ENCODE peak calls at places on chromosomes 2 and 18, in four cellular contexts. One of them, this sample, is unnamed.
A peak's percentile ranks its signal among the peaks of the same experiment; 100 is the strongest.

GRCh38 chr2:72148391-72148974 is 821 bp upstream of the CYP26B1 start:
- DNase-seq in hepatic stellate cell: no peak
- DNase-seq in stimulated activated CD8-positive, alpha-beta memory T cell treated with anti-CD3 and anti-CD28 coated beads, Interleukin-4, amount 100 ng/mL, for 48 hours: peak; percentile 21
- DNase-seq in stimulated activated CD4-positive, alpha-beta T cell treated with anti-CD3 and anti-CD28 coated beads, Interleukin-4, amount 100 ng/mL, for 48 hours: no peak
- DNase-seq in this sample: no peak

GRCh38 chr2:10042301-10043161 is 819 bp upstream of the KLF11 start:
- DNase-seq in hepatic stellate cell: peak; percentile 84
- DNase-seq in stimulated activated CD8-positive, alpha-beta memory T cell treated with anti-CD3 and anti-CD28 coated beads, Interleukin-4, amount 100 ng/mL, for 48 hours: peak; percentile 42
- DNase-seq in stimulated activated CD4-positive, alpha-beta T cell treated with anti-CD3 and anti-CD28 coated beads, Interleukin-4, amount 100 ng/mL, for 48 hours: no peak
- DNase-seq in this sample: peak; percentile 47

GRCh38 chr2:38163006-38163405 is 87.1 kb upstream of the CYP1B1 start:
- DNase-seq in hepatic stellate cell: no peak
- DNase-seq in stimulated activated CD8-positive, alpha-beta memory T cell treated with anti-CD3 and anti-CD28 coated beads, Interleukin-4, amount 100 ng/mL, for 48 hours: no peak
- DNase-seq in stimulated activated CD4-positive, alpha-beta T cell treated with anti-CD3 and anti-CD28 coated beads, Interleukin-4, amount 100 ng/mL, for 48 hours: no peak
- DNase-seq in this sample: no peak

GRCh38 chr2:238999290-238999741 is 151.4 kb downstream of the TWIST2 start:
- DNase-seq in hepatic stellate cell: no peak
- DNase-seq in stimulated activated CD8-positive, alpha-beta memory T cell treated with anti-CD3 and anti-CD28 coated beads, Interleukin-4, amount 100 ng/mL, for 48 hours: no peak
- DNase-seq in stimulated activated CD4-positive, alpha-beta T cell treated with anti-CD3 and anti-CD28 coated beads, Interleukin-4, amount 100 ng/mL, for 48 hours: no peak
- DNase-seq in this sample: no peak

GRCh38 chr2:176680916-176681315 is 411.7 kb downstream of the MTX2 start:
- DNase-seq in hepatic stellate cell: no peak
- DNase-seq in stimulated activated CD8-positive, alpha-beta memory T cell treated with anti-CD3 and anti-CD28 coated beads, Interleukin-4, amount 100 ng/mL, for 48 hours: no peak
- DNase-seq in stimulated activated CD4-positive, alpha-beta T cell treated with anti-CD3 and anti-CD28 coated beads, Interleukin-4, amount 100 ng/mL, for 48 hours: no peak
- DNase-seq in this sample: no peak

GRCh38 chr2:97704989-97705388 is 8.4 kb upstream of the ZAP70 start:
- DNase-seq in hepatic stellate cell: no peak
- DNase-seq in stimulated activated CD8-positive, alpha-beta memory T cell treated with anti-CD3 and anti-CD28 coated beads, Interleukin-4, amount 100 ng/mL, for 48 hours: no peak
- DNase-seq in stimulated activated CD4-positive, alpha-beta T cell treated with anti-CD3 and anti-CD28 coated beads, Interleukin-4, amount 100 ng/mL, for 48 hours: no peak
- DNase-seq in this sample: no peak

GRCh38 chr2:239800785-239801184 is 224.4 kb downstream of the NDUFA10 start:
- DNase-seq in hepatic stellate cell: no peak
- DNase-seq in stimulated activated CD8-positive, alpha-beta memory T cell treated with anti-CD3 and anti-CD28 coated beads, Interleukin-4, amount 100 ng/mL, for 48 hours: no peak
- DNase-seq in stimulated activated CD4-positive, alpha-beta T cell treated with anti-CD3 and anti-CD28 coated beads, Interleukin-4, amount 100 ng/mL, for 48 hours: no peak
- DNase-seq in this sample: no peak

GRCh38 chr2:12819721-12820120 is 103.0 kb downstream of the TRIB2 start:
- DNase-seq in hepatic stellate cell: peak; percentile 21
- DNase-seq in stimulated activated CD8-positive, alpha-beta memory T cell treated with anti-CD3 and anti-CD28 coated beads, Interleukin-4, amount 100 ng/mL, for 48 hours: no peak
- DNase-seq in stimulated activated CD4-positive, alpha-beta T cell treated with anti-CD3 and anti-CD28 coated beads, Interleukin-4, amount 100 ng/mL, for 48 hours: no peak
- DNase-seq in this sample: no peak

GRCh38 chr2:120516323-120517314 is 170.7 kb downstream of the INHBB start:
- DNase-seq in hepatic stellate cell: peak; percentile 57
- DNase-seq in stimulated activated CD8-positive, alpha-beta memory T cell treated with anti-CD3 and anti-CD28 coated beads, Interleukin-4, amount 100 ng/mL, for 48 hours: no peak
- DNase-seq in stimulated activated CD4-positive, alpha-beta T cell treated with anti-CD3 and anti-CD28 coated beads, Interleukin-4, amount 100 ng/mL, for 48 hours: no peak
- DNase-seq in this sample: no peak

GRCh38 chr2:214156971-214157370 is 253.9 kb upstream of the VWC2L start:
- DNase-seq in hepatic stellate cell: no peak
- DNase-seq in stimulated activated CD8-positive, alpha-beta memory T cell treated with anti-CD3 and anti-CD28 coated beads, Interleukin-4, amount 100 ng/mL, for 48 hours: no peak
- DNase-seq in stimulated activated CD4-positive, alpha-beta T cell treated with anti-CD3 and anti-CD28 coated beads, Interleukin-4, amount 100 ng/mL, for 48 hours: no peak
- DNase-seq in this sample: no peak

GRCh38 chr2:164717000-164717597 is 95.8 kb upstream of the GRB14 start:
- DNase-seq in hepatic stellate cell: no peak
- DNase-seq in stimulated activated CD8-positive, alpha-beta memory T cell treated with anti-CD3 and anti-CD28 coated beads, Interleukin-4, amount 100 ng/mL, for 48 hours: no peak
- DNase-seq in stimulated activated CD4-positive, alpha-beta T cell treated with anti-CD3 and anti-CD28 coated beads, Interleukin-4, amount 100 ng/mL, for 48 hours: no peak
- DNase-seq in this sample: no peak

GRCh38 chr2:240299710-240300068 is 135.8 kb upstream of the GPC1 start:
- DNase-seq in hepatic stellate cell: no peak
- DNase-seq in stimulated activated CD8-positive, alpha-beta memory T cell treated with anti-CD3 and anti-CD28 coated beads, Interleukin-4, amount 100 ng/mL, for 48 hours: no peak
- DNase-seq in stimulated activated CD4-positive, alpha-beta T cell treated with anti-CD3 and anti-CD28 coated beads, Interleukin-4, amount 100 ng/mL, for 48 hours: no peak
- DNase-seq in this sample: no peak

GRCh38 chr18:12904012-12904516 is 20.0 kb upstream of the PTPN2 start:
- DNase-seq in hepatic stellate cell: no peak
- DNase-seq in stimulated activated CD8-positive, alpha-beta memory T cell treated with anti-CD3 and anti-CD28 coated beads, Interleukin-4, amount 100 ng/mL, for 48 hours: peak; percentile 69
- DNase-seq in stimulated activated CD4-positive, alpha-beta T cell treated with anti-CD3 and anti-CD28 coated beads, Interleukin-4, amount 100 ng/mL, for 48 hours: peak; percentile 33
- DNase-seq in this sample: no peak

GRCh38 chr2:1642066-1642861 is 102.1 kb downstream of the PXDN start:
- DNase-seq in hepatic stellate cell: no peak
- DNase-seq in stimulated activated CD8-positive, alpha-beta memory T cell treated with anti-CD3 and anti-CD28 coated beads, Interleukin-4, amount 100 ng/mL, for 48 hours: no peak
- DNase-seq in stimulated activated CD4-positive, alpha-beta T cell treated with anti-CD3 and anti-CD28 coated beads, Interleukin-4, amount 100 ng/mL, for 48 hours: no peak
- DNase-seq in this sample: no peak

GRCh38 chr18:74328196-74328595 is 12.6 kb downstream of the C18orf63 start:
- DNase-seq in hepatic stellate cell: no peak
- DNase-seq in stimulated activated CD8-positive, alpha-beta memory T cell treated with anti-CD3 and anti-CD28 coated beads, Interleukin-4, amount 100 ng/mL, for 48 hours: no peak
- DNase-seq in stimulated activated CD4-positive, alpha-beta T cell treated with anti-CD3 and anti-CD28 coated beads, Interleukin-4, amount 100 ng/mL, for 48 hours: no peak
- DNase-seq in this sample: no peak

GRCh38 chr2:203802277-203803045 is 65.1 kb upstream of the CTLA4 start:
- DNase-seq in hepatic stellate cell: no peak
- DNase-seq in stimulated activated CD8-positive, alpha-beta memory T cell treated with anti-CD3 and anti-CD28 coated beads, Interleukin-4, amount 100 ng/mL, for 48 hours: peak; percentile 67
- DNase-seq in stimulated activated CD4-positive, alpha-beta T cell treated with anti-CD3 and anti-CD28 coated beads, Interleukin-4, amount 100 ng/mL, for 48 hours: no peak
- DNase-seq in this sample: no peak

GRCh38 chr2:159737292-159737916 is 25.1 kb downstream of the MARCHF7 start:
- DNase-seq in hepatic stellate cell: no peak
- DNase-seq in stimulated activated CD8-positive, alpha-beta memory T cell treated with anti-CD3 and anti-CD28 coated beads, Interleukin-4, amount 100 ng/mL, for 48 hours: no peak
- DNase-seq in stimulated activated CD4-positive, alpha-beta T cell treated with anti-CD3 and anti-CD28 coated beads, Interleukin-4, amount 100 ng/mL, for 48 hours: no peak
- DNase-seq in this sample: no peak

GRCh38 chr18:78624646-78625279 is 354.9 kb upstream of the SALL3 start:
- DNase-seq in hepatic stellate cell: no peak
- DNase-seq in stimulated activated CD8-positive, alpha-beta memory T cell treated with anti-CD3 and anti-CD28 coated beads, Interleukin-4, amount 100 ng/mL, for 48 hours: no peak
- DNase-seq in stimulated activated CD4-positive, alpha-beta T cell treated with anti-CD3 and anti-CD28 coated beads, Interleukin-4, amount 100 ng/mL, for 48 hours: no peak
- DNase-seq in this sample: no peak

GRCh38 chr2:226797989-226798421 is 1.6 kb downstream of the IRS1 start:
- DNase-seq in hepatic stellate cell: no peak
- DNase-seq in stimulated activated CD8-positive, alpha-beta memory T cell treated with anti-CD3 and anti-CD28 coated beads, Interleukin-4, amount 100 ng/mL, for 48 hours: no peak
- DNase-seq in stimulated activated CD4-positive, alpha-beta T cell treated with anti-CD3 and anti-CD28 coated beads, Interleukin-4, amount 100 ng/mL, for 48 hours: no peak
- DNase-seq in this sample: peak; percentile 9

GRCh38 chr2:100880730-100881129 is 60.8 kb downstream of the NPAS2 start:
- DNase-seq in hepatic stellate cell: no peak
- DNase-seq in stimulated activated CD8-positive, alpha-beta memory T cell treated with anti-CD3 and anti-CD28 coated beads, Interleukin-4, amount 100 ng/mL, for 48 hours: no peak
- DNase-seq in stimulated activated CD4-positive, alpha-beta T cell treated with anti-CD3 and anti-CD28 coated beads, Interleukin-4, amount 100 ng/mL, for 48 hours: no peak
- DNase-seq in this sample: no peak

GRCh38 chr18:10045296-10045891 is 131.6 kb downstream of the VAPA start:
- DNase-seq in hepatic stellate cell: no peak
- DNase-seq in stimulated activated CD8-positive, alpha-beta memory T cell treated with anti-CD3 and anti-CD28 coated beads, Interleukin-4, amount 100 ng/mL, for 48 hours: no peak
- DNase-seq in stimulated activated CD4-positive, alpha-beta T cell treated with anti-CD3 and anti-CD28 coated beads, Interleukin-4, amount 100 ng/mL, for 48 hours: no peak
- DNase-seq in this sample: no peak

GRCh38 chr2:202564226-202564625 is 70.5 kb upstream of the FAM117B start:
- DNase-seq in hepatic stellate cell: no peak
- DNase-seq in stimulated activated CD8-positive, alpha-beta memory T cell treated with anti-CD3 and anti-CD28 coated beads, Interleukin-4, amount 100 ng/mL, for 48 hours: no peak
- DNase-seq in stimulated activated CD4-positive, alpha-beta T cell treated with anti-CD3 and anti-CD28 coated beads, Interleukin-4, amount 100 ng/mL, for 48 hours: no peak
- DNase-seq in this sample: no peak

GRCh38 chr2:74198461-74199274 is at the start of gene MTHFD2:
- DNase-seq in hepatic stellate cell: peak; percentile 98
- DNase-seq in stimulated activated CD8-positive, alpha-beta memory T cell treated with anti-CD3 and anti-CD28 coated beads, Interleukin-4, amount 100 ng/mL, for 48 hours: peak; percentile 93
- DNase-seq in stimulated activated CD4-positive, alpha-beta T cell treated with anti-CD3 and anti-CD28 coated beads, Interleukin-4, amount 100 ng/mL, for 48 hours: peak; percentile 90
- DNase-seq in this sample: peak; percentile 91

GRCh38 chr18:31632356-31632755 is 40.7 kb downstream of the TTR start:
- DNase-seq in hepatic stellate cell: no peak
- DNase-seq in stimulated activated CD8-positive, alpha-beta memory T cell treated with anti-CD3 and anti-CD28 coated beads, Interleukin-4, amount 100 ng/mL, for 48 hours: no peak
- DNase-seq in stimulated activated CD4-positive, alpha-beta T cell treated with anti-CD3 and anti-CD28 coated beads, Interleukin-4, amount 100 ng/mL, for 48 hours: no peak
- DNase-seq in this sample: no peak

GRCh38 chr2:224072541-224073188 is 33.6 kb upstream of the SERPINE2 start:
- DNase-seq in hepatic stellate cell: peak; percentile 18
- DNase-seq in stimulated activated CD8-positive, alpha-beta memory T cell treated with anti-CD3 and anti-CD28 coated beads, Interleukin-4, amount 100 ng/mL, for 48 hours: no peak
- DNase-seq in stimulated activated CD4-positive, alpha-beta T cell treated with anti-CD3 and anti-CD28 coated beads, Interleukin-4, amount 100 ng/mL, for 48 hours: no peak
- DNase-seq in this sample: no peak

GRCh38 chr2:59900728-59901452 is 652.6 kb downstream of the BCL11A start:
- DNase-seq in hepatic stellate cell: no peak
- DNase-seq in stimulated activated CD8-positive, alpha-beta memory T cell treated with anti-CD3 and anti-CD28 coated beads, Interleukin-4, amount 100 ng/mL, for 48 hours: no peak
- DNase-seq in stimulated activated CD4-positive, alpha-beta T cell treated with anti-CD3 and anti-CD28 coated beads, Interleukin-4, amount 100 ng/mL, for 48 hours: no peak
- DNase-seq in this sample: no peak

GRCh38 chr2:238973038-238973772 is 125.3 kb downstream of the TWIST2 start:
- DNase-seq in hepatic stellate cell: peak; percentile 74
- DNase-seq in stimulated activated CD8-positive, alpha-beta memory T cell treated with anti-CD3 and anti-CD28 coated beads, Interleukin-4, amount 100 ng/mL, for 48 hours: no peak
- DNase-seq in stimulated activated CD4-positive, alpha-beta T cell treated with anti-CD3 and anti-CD28 coated beads, Interleukin-4, amount 100 ng/mL, for 48 hours: no peak
- DNase-seq in this sample: no peak

GRCh38 chr18:9928646-9929259 is 14.9 kb downstream of the VAPA start:
- DNase-seq in hepatic stellate cell: no peak
- DNase-seq in stimulated activated CD8-positive, alpha-beta memory T cell treated with anti-CD3 and anti-CD28 coated beads, Interleukin-4, amount 100 ng/mL, for 48 hours: no peak
- DNase-seq in stimulated activated CD4-positive, alpha-beta T cell treated with anti-CD3 and anti-CD28 coated beads, Interleukin-4, amount 100 ng/mL, for 48 hours: no peak
- DNase-seq in this sample: no peak

GRCh38 chr2:99944019-99944418 is 198.4 kb downstream of the AFF3 start:
- DNase-seq in hepatic stellate cell: no peak
- DNase-seq in stimulated activated CD8-positive, alpha-beta memory T cell treated with anti-CD3 and anti-CD28 coated beads, Interleukin-4, amount 100 ng/mL, for 48 hours: no peak
- DNase-seq in stimulated activated CD4-positive, alpha-beta T cell treated with anti-CD3 and anti-CD28 coated beads, Interleukin-4, amount 100 ng/mL, for 48 hours: no peak
- DNase-seq in this sample: no peak

GRCh38 chr18:9690418-9691178 is 17.5 kb upstream of the RAB31 start:
- DNase-seq in hepatic stellate cell: no peak
- DNase-seq in stimulated activated CD8-positive, alpha-beta memory T cell treated with anti-CD3 and anti-CD28 coated beads, Interleukin-4, amount 100 ng/mL, for 48 hours: no peak
- DNase-seq in stimulated activated CD4-positive, alpha-beta T cell treated with anti-CD3 and anti-CD28 coated beads, Interleukin-4, amount 100 ng/mL, for 48 hours: no peak
- DNase-seq in this sample: no peak

GRCh38 chr2:13091463-13091862 is 374.7 kb downstream of the TRIB2 start:
- DNase-seq in hepatic stellate cell: no peak
- DNase-seq in stimulated activated CD8-positive, alpha-beta memory T cell treated with anti-CD3 and anti-CD28 coated beads, Interleukin-4, amount 100 ng/mL, for 48 hours: no peak
- DNase-seq in stimulated activated CD4-positive, alpha-beta T cell treated with anti-CD3 and anti-CD28 coated beads, Interleukin-4, amount 100 ng/mL, for 48 hours: no peak
- DNase-seq in this sample: no peak

GRCh38 chr2:150544731-150545130 is 57.3 kb upstream of the RND3 start:
- DNase-seq in hepatic stellate cell: no peak
- DNase-seq in stimulated activated CD8-positive, alpha-beta memory T cell treated with anti-CD3 and anti-CD28 coated beads, Interleukin-4, amount 100 ng/mL, for 48 hours: no peak
- DNase-seq in stimulated activated CD4-positive, alpha-beta T cell treated with anti-CD3 and anti-CD28 coated beads, Interleukin-4, amount 100 ng/mL, for 48 hours: no peak
- DNase-seq in this sample: no peak

GRCh38 chr18:11728247-11728646 is 39.2 kb downstream of the GNAL start:
- DNase-seq in hepatic stellate cell: no peak
- DNase-seq in stimulated activated CD8-positive, alpha-beta memory T cell treated with anti-CD3 and anti-CD28 coated beads, Interleukin-4, amount 100 ng/mL, for 48 hours: no peak
- DNase-seq in stimulated activated CD4-positive, alpha-beta T cell treated with anti-CD3 and anti-CD28 coated beads, Interleukin-4, amount 100 ng/mL, for 48 hours: no peak
- DNase-seq in this sample: peak; percentile 18

GRCh38 chr2:19649785-19650380 is 251.9 kb downstream of the TTC32 start:
- DNase-seq in hepatic stellate cell: peak; percentile 78
- DNase-seq in stimulated activated CD8-positive, alpha-beta memory T cell treated with anti-CD3 and anti-CD28 coated beads, Interleukin-4, amount 100 ng/mL, for 48 hours: no peak
- DNase-seq in stimulated activated CD4-positive, alpha-beta T cell treated with anti-CD3 and anti-CD28 coated beads, Interleukin-4, amount 100 ng/mL, for 48 hours: no peak
- DNase-seq in this sample: no peak

GRCh38 chr2:12428324-12428723 is 288.4 kb upstream of the TRIB2 start:
- DNase-seq in hepatic stellate cell: no peak
- DNase-seq in stimulated activated CD8-positive, alpha-beta memory T cell treated with anti-CD3 and anti-CD28 coated beads, Interleukin-4, amount 100 ng/mL, for 48 hours: no peak
- DNase-seq in stimulated activated CD4-positive, alpha-beta T cell treated with anti-CD3 and anti-CD28 coated beads, Interleukin-4, amount 100 ng/mL, for 48 hours: no peak
- DNase-seq in this sample: no peak

GRCh38 chr18:26322892-26323653 is 96.8 kb downstream of the TAF4B start:
- DNase-seq in hepatic stellate cell: no peak
- DNase-seq in stimulated activated CD8-positive, alpha-beta memory T cell treated with anti-CD3 and anti-CD28 coated beads, Interleukin-4, amount 100 ng/mL, for 48 hours: no peak
- DNase-seq in stimulated activated CD4-positive, alpha-beta T cell treated with anti-CD3 and anti-CD28 coated beads, Interleukin-4, amount 100 ng/mL, for 48 hours: no peak
- DNase-seq in this sample: no peak

This sample was measured in endothelial cell.